ENCODE peak calls at places on chromosomes 4 and X, in four cellular contexts. A is SK-N-SH, O is pancreas, H is left lung. G is an unnamed sample. For H3K27me3, the result is how much of the 10 kb centered on the place peaks cover.

GRCh38 chr4:185847352-185848078 is 35.5 kb upstream of the SORBS2 start:
- DNase-seq in A (peak), O (no peak), H (no peak), G (no peak)

GRCh38 chr4:134499074-134499473 is 297.5 kb upstream of the PABPC4L start:
- DNase-seq in A (no peak), O (no peak), H (no peak), G (no peak)

GRCh38 chrX:39654183-39654925 is 443.4 kb downstream of the BCOR start:
- DNase-seq in A (peak), O (no peak), H (no peak), G (no peak)

GRCh38 chr4:138334346-138335016 is 92.3 kb upstream of the SLC7A11 start:
- DNase-seq in A (no peak), O (no peak), H (no peak), G (no peak)

GRCh38 chr4:93779228-93779627 is 49.3 kb upstream of the ATOH1 start:
- DNase-seq in A (no peak), O (no peak), H (no peak), G (no peak)

GRCh38 chrX:41452565-41452964 is 5.4 kb downstream of the NYX start:
- DNase-seq in A (no peak), O (no peak), H (no peak), G (no peak)

GRCh38 chrX:35380808-35381700 is 417.1 kb upstream of the MAGEB16 start:
- DNase-seq in A (peak), O (no peak), H (no peak), G (peak)

GRCh38 chr4:80016506-80016905 is 56.5 kb downstream of the ANTXR2 start:
- DNase-seq in A (no peak), O (no peak), H (no peak), G (no peak)

GRCh38 chr4:104743141-104743748 is 248.6 kb upstream of the CXXC4 start:
- DNase-seq in A (no peak), O (no peak), H (no peak), G (no peak)

GRCh38 chr4:72602396-72602795 is 33.4 kb upstream of the ADAMTS3 start:
- DNase-seq in A (no peak), O (no peak), H (no peak), G (no peak)

GRCh38 chr4:84632092-84632491 is 49.2 kb downstream of the CDS1 start:
- DNase-seq in A (no peak), O (no peak), H (no peak), G (no peak)

GRCh38 chr4:91596683-91597082 is 707.1 kb upstream of the GRID2 start:
- DNase-seq in A (no peak), O (no peak), H (no peak), G (no peak)

GRCh38 chr4:110712486-110712885 is 89.6 kb upstream of the PITX2 start:
- DNase-seq in A (no peak), O (no peak), H (no peak), G (no peak)

GRCh38 chrX:72002886-72003285 is 92.2 kb downstream of the NHSL2 start:
- DNase-seq in A (no peak), O (no peak), H (no peak), G (no peak)

GRCh38 chrX:87636533-87636932 is 118.9 kb downstream of the KLHL4 start:
- DNase-seq in A (no peak), O (no peak), H (no peak), G (no peak)

GRCh38 chr4:137705171-137705783 is 173.0 kb upstream of the PCDH18 start:
- DNase-seq in A (no peak), O (no peak), H (no peak), G (no peak)

GRCh38 chr4:149887091-149887490 is 71.4 kb upstream of the IQCM start:
- DNase-seq in A (no peak), O (no peak), H (no peak), G (no peak)

GRCh38 chrX:107775734-107776511 is at the start of gene TSC22D3:
- DNase-seq in A (peak), O (peak), H (peak), G (peak)

GRCh38 chrX:120514236-120514635 is 45.1 kb upstream of the LAMP2 start:
- DNase-seq in A (peak), O (no peak), H (no peak), G (no peak)

GRCh38 chr4:103268746-103269145 is 70.6 kb upstream of the CENPE start:
- DNase-seq in A (no peak), O (no peak), H (no peak), G (no peak)

GRCh38 chrX:145821291-145821897 is 3.8 kb downstream of the SLITRK2 start:
- DNase-seq in A (no peak), O (peak), H (no peak), G (no peak)

GRCh38 chr4:183354213-183354612 is 32.0 kb upstream of the CLDN24 start:
- DNase-seq in A (no peak), O (no peak), H (no peak), G (no peak)

GRCh38 chr4:123877561-123877960 is 481.0 kb downstream of the SPRY1 start:
- DNase-seq in A (no peak), O (no peak), H (no peak), G (no peak)

GRCh38 chr4:8910100-8910821 is 38.6 kb upstream of the HMX1 start:
- DNase-seq in A (peak), O (peak), H (no peak), G (peak)

DNA sequence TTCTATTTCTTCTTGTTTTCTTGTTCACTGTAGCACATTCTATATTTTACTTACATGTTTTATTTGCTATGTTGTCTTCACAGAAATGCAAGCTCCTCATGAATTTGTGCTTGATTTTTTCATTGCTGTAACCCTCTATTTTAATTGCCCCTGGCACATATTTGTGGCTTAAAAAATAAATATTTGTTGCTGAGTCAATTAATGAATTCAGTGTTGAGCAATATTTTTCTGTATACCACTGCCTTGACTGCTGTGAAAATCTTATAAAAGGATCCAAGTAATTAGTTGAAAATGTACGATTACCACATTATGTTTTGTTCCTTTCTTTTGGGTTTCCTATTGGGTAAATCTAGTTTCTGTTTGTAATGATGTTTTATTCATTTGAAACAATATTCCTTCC is 68.5 kb downstream of the FAM47A start:
- DNase-seq in A (no peak), O (no peak), H (no peak), G (no peak)
- H3K27me3 ChIP-seq in A (under half), O (under half), H (under half), G (under half)

DNA sequence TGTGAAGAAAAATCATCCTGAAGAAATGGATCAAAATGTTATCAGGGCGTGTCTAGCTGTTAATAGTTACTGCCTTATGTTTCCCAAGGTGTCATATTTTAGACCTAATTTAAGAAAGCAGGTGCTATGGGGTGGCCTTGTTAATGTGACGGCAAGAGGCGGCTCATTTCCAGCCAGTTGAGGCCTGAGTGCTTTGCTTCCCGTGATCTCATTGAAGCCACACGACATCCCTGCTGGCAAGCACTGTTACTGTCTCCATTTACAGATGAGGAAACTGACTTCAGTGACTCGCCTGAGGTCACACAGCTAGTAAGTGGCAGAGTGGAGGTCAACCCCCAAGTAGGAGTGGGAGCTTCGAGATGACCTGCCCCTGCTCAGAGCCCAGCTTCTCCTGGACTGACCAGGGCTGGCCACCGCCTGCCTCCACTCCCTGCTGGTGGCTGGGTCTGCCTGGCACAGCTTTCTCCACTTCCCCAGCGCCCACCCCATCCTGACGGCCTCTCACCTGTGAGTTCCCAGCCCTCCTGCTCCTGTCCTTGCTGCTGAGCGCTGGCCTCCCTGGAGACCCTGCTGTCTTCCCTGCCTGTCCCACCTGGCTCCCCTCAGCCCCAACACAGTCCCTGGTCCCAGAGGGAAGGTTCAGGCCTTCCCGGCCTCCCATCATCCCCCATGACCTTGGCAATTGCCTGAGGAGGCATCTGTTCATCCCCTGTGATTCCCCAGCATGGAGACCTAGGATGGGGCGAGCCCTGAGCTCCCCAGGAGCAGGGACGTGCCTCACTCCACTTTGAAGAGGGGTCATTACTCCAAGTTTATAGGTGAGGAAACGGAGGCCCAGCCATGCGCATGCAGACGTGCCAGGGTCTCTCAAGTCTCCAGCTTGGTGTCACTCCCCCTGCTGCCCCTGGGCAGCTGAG is 47.7 kb upstream of the SORCS2 start:
- DNase-seq in A (no peak), O (no peak), H (no peak), G (no peak)
- H3K27me3 ChIP-seq in A (under half), O (under half), H (under half), G (under half)

GRCh38 chrX:100356497-100356896 is 53.6 kb downstream of the PCDH19 start:
- DNase-seq in A (no peak), O (no peak), H (no peak), G (no peak)
- H3K27me3 ChIP-seq in A (under half), O (under half), H (under half), G (under half)

DNA sequence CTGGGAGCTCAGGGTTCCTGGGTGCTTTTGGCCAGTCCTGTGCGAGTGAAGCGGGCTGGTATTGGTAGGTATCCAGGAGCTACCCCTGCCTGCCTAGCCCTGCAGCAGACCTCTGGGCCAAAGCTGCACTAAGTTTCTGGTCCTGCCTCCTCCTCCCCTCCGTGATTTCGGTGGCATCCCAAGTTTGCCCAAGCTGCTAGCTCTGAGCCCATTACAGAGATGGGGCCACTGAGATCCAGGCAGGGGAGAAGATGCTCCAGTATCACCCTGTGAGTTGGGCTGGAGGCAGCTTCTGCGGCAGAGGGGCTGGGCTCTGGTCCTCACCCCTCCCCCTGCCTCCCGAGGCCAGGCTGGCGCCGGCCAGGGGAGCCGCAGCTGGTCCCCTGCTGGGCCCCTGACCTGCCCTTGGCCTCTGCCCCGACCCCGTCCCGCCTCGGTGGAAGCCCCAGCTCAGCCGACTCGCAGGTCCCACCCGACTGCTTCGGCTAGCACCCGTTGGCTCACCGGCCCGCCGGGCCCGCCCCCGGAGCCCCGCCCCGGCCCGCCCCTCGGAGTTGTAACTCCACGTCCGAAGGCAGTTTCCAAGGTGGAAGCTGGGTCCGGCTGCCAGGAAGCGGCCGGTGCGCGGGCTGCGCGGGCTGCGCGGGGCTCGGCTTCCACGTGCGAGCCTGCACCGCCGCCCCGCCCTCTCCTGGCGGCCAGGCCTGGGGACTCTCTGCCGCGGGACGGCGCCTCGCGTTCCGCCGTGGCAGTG is at the start of gene DUSP9:
- DNase-seq in A (peak), O (peak), H (peak), G (peak)
- H3K27me3 ChIP-seq in A (half or more), O (under half), H (half or more), G (under half)

DNA sequence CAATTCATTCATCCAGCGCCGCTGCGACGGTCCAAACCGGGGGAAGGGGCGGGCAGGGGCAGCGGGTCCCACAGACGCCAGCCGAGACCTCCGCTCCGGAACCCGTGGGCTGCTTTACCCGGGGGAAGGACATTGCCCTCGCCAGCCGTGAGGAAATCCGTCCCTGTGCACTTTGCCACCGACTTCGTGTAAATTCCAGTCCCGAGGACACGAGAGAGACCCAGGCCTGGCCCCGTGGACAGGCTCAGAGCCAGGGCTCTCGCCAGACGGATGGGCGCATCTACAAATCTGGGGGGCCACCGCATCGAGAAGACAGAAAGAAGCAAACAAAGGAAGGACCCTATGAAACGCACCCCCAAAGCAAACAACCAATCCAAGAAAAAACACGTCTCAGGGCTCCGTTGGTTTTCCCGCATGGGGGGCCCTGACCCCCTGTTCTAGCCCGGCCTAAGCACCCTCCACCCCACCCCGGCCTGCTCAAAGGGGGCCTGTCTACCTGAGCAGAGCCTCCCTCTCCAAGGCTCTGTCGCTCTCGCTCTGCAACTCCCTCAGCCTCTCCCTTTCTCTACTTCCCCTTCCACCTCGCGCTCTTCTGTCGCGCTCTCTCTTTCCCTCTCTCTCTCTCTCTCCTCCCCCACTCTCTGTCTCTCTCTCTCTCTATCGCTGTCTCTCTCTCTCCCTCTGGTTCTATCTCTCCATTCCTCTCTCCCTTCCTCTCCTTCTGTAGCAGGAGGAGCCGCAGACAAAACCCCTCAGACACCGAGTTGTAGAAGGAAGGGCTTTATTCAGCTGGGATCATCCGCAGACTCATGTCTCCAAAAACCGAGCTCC is 11.3 kb downstream of the FRG2 start:
- DNase-seq in A (peak), O (peak), H (no peak), G (no peak)
- H3K27me3 ChIP-seq in A (under half), O (under half), H (half or more), G (under half)

DNA sequence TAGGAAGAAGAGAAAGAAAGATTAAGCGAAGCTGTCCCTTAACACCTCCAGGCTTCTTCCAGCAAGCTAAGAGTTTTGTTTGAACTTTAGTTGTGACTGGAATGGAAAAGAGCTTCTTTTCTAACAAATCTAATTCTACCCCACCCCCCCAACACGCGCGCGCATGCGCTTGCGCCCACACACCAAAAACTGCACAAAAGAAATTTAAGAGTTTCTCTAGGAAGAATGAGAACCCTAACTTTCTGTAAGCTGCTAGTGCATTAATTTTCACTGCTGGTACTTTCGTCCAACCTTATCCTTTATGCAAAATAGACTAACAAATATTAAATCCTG is 9.0 kb upstream of the INTU start:
- DNase-seq in A (no peak), O (no peak), H (no peak), G (peak)
- H3K27me3 ChIP-seq in A (under half), O (under half), H (half or more), G (under half)

GRCh38 chrX:125094901-125095300 is 224.8 kb upstream of the TEX13C start:
- DNase-seq in A (no peak), O (no peak), H (no peak), G (no peak)

GRCh38 chrX:125096469-125096868 is 223.2 kb upstream of the TEX13C start:
- DNase-seq in A (no peak), O (no peak), H (no peak), G (no peak)

GRCh38 chrX:125101971-125102750 is 217.5 kb upstream of the TEX13C start:
- DNase-seq in A (no peak), O (no peak), H (no peak), G (no peak)

GRCh38 chrX:125096870-125097269 is 222.8 kb upstream of the TEX13C start:
- DNase-seq in A (no peak), O (no peak), H (no peak), G (no peak)
- H3K27me3 ChIP-seq in A (under half), O (under half), H (under half), G (under half)